ENCODE peak calls at places on chromosomes 4 and X, in five cellular contexts. K is K562, R is suprapubic skin, Q is sigmoid colon, Y is Panc1. P is an unnamed sample.

GRCh38 chr4:74504212-74504611 is 59.3 kb downstream of the AREG start:
- DNase-seq in K (no peak), R (no peak), Q (no peak), Y (no peak), P (no peak)

GRCh38 chr4:73661646-73662119 is 41.4 kb upstream of the RASSF6 start:
- DNase-seq in K (peak), R (no peak), Q (no peak), Y (no peak), P (no peak)

GRCh38 chr4:178937130-178937529 is 1494.9 kb upstream of the AGA start:
- DNase-seq in K (no peak), R (no peak), Q (no peak), Y (no peak), P (no peak)

GRCh38 chr4:23135792-23136645 is 443.3 kb downstream of the GBA3 start:
- DNase-seq in K (peak), R (no peak), Q (no peak), Y (peak), P (no peak)

GRCh38 chrX:15269120-15269519 is 763 bp downstream of the ASB9 start:
- DNase-seq in K (no peak), R (no peak), Q (no peak), Y (peak), P (no peak)

GRCh38 chrX:129637217-129638109 is 17.3 kb downstream of the APLN start:
- DNase-seq in K (peak), R (peak), Q (peak), Y (peak), P (peak)

GRCh38 chr4:52126946-52127345 is 75.8 kb downstream of the SPATA18 start:
- DNase-seq in K (no peak), R (no peak), Q (no peak), Y (no peak), P (no peak)

GRCh38 chr4:184668511-184669114 is 19.1 kb downstream of the PRIMPOL start:
- DNase-seq in K (no peak), R (no peak), Q (no peak), Y (no peak), P (no peak)

GRCh38 chr4:8050555-8051206 is 107.9 kb downstream of the ABLIM2 start:
- DNase-seq in K (no peak), R (no peak), Q (peak), Y (no peak), P (peak)

GRCh38 chr4:3708611-3709010 is 57.6 kb upstream of the ADRA2C start:
- DNase-seq in K (no peak), R (peak), Q (no peak), Y (no peak), P (no peak)

GRCh38 chr4:6368096-6368495 is 98.4 kb downstream of the WFS1 start:
- DNase-seq in K (no peak), R (no peak), Q (no peak), Y (no peak), P (no peak)

GRCh38 chr4:84366111-84366510 is 133.0 kb downstream of the NKX6-1 start:
- DNase-seq in K (no peak), R (no peak), Q (no peak), Y (no peak), P (no peak)

GRCh38 chr4:666436-666810 is 7.7 kb downstream of the ATP5ME start:
- DNase-seq in K (no peak), R (no peak), Q (peak), Y (no peak), P (no peak)

GRCh38 chrX:48957477-48957826 is at the start of gene OTUD5:
- DNase-seq in K (peak), R (peak), Q (no peak), Y (no peak), P (no peak)
- TF ChIP-seq POLR2AphosphoS5 in K (no peak), R (no peak), Q (no peak), Y (peak), P (no peak)

GRCh38 chr4:186693894-186694293 is 29.8 kb downstream of the FAT1 start:
- DNase-seq in K (no peak), R (no peak), Q (no peak), Y (no peak), P (no peak)
- H3K27ac ChIP-seq in K (no peak), R (peak), Q (peak), Y (peak), P (no peak)

DNA sequence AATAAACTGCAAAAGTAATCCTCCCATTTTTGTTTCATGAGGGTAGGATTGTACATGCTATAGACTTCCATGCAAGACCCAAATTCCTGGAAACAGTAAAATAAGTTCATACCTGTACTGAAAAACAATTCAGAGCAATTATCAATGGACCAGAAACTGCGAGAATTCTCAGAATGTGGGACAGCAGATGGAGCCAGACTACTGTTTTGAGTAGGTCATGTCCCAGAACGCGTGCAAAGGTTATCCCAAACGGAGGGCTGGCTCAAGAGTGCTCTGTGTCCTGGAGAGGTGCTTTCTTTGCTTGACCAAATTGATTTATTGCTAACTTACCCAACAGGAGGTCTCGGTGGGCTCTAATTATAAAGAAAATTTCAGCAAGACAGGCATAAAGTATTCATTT is 1.7 kb upstream of the MAGEH1 start:
- DNase-seq in K (peak), R (no peak), Q (no peak), Y (no peak), P (peak)
- H3K4me3 ChIP-seq in K (no peak), R (no peak), Q (no peak), Y (no peak), P (no peak)

GRCh38 chrX:130902446-130902782 is 595 bp downstream of the ENOX2 start:
- DNase-seq in K (no peak), R (no peak), Q (no peak), Y (no peak), P (no peak)

GRCh38 chrX:130906776-130907175 is 3.8 kb upstream of the ENOX2 start:
- DNase-seq in K (no peak), R (no peak), Q (no peak), Y (no peak), P (no peak)

GRCh38 chrX:130902783-130903613 is at the start of gene ENOX2:
- DNase-seq in K (peak), R (peak), Q (peak), Y (peak), P (peak)
- TF ChIP-seq POLR2AphosphoS5 in K (peak), R (peak), Q (peak), Y (peak), P (peak)

P was measured in prostate gland.